ENCODE peak calls at places on chromosomes 5 and 9, in ten cellular contexts. One of them, this sample, is unnamed. For H3K27me3, the result is how much of the 10 kb centered on the place peaks cover.

GRCh38 chr9:127739614-127740322 is 4.7 kb upstream of the TOR2A start:
- DNase-seq in prostate gland: peak
- DNase-seq in AG04450: no peak
- DNase-seq in fibroblast of lung: no peak
- DNase-seq in aorta: no peak
- DNase-seq in lower lobe of right lung: no peak
- DNase-seq in effector memory CD4-positive, alpha-beta T cell: no peak
- DNase-seq in colonic mucosa: no peak
- DNase-seq in stomach: no peak
- DNase-seq in heart left ventricle: peak
- DNase-seq in this sample: no peak

GRCh38 chr5:9473624-9474023 is 72.3 kb downstream of the SEMA5A start:
- DNase-seq in prostate gland: no peak
- DNase-seq in AG04450: no peak
- DNase-seq in fibroblast of lung: no peak
- DNase-seq in aorta: no peak
- DNase-seq in lower lobe of right lung: no peak
- DNase-seq in effector memory CD4-positive, alpha-beta T cell: no peak
- DNase-seq in colonic mucosa: no peak
- DNase-seq in stomach: no peak
- DNase-seq in heart left ventricle: no peak
- DNase-seq in this sample: no peak

GRCh38 chr5:162107591-162107990 is 40.0 kb downstream of the GABRG2 start:
- DNase-seq in prostate gland: no peak
- DNase-seq in AG04450: no peak
- DNase-seq in fibroblast of lung: no peak
- DNase-seq in aorta: no peak
- DNase-seq in lower lobe of right lung: no peak
- DNase-seq in effector memory CD4-positive, alpha-beta T cell: no peak
- DNase-seq in colonic mucosa: no peak
- DNase-seq in stomach: no peak
- DNase-seq in heart left ventricle: no peak
- DNase-seq in this sample: no peak

GRCh38 chr9:82552784-82553183 is 510.2 kb downstream of the RASEF start:
- DNase-seq in prostate gland: no peak
- DNase-seq in AG04450: no peak
- DNase-seq in fibroblast of lung: no peak
- DNase-seq in aorta: no peak
- DNase-seq in lower lobe of right lung: no peak
- DNase-seq in effector memory CD4-positive, alpha-beta T cell: no peak
- DNase-seq in colonic mucosa: no peak
- DNase-seq in stomach: no peak
- DNase-seq in heart left ventricle: no peak
- DNase-seq in this sample: no peak

GRCh38 chr9:137781906-137782585 is 95.5 kb upstream of the CACNA1B start:
- DNase-seq in prostate gland: no peak
- DNase-seq in AG04450: no peak
- DNase-seq in fibroblast of lung: no peak
- DNase-seq in aorta: no peak
- DNase-seq in lower lobe of right lung: no peak
- DNase-seq in effector memory CD4-positive, alpha-beta T cell: no peak
- DNase-seq in colonic mucosa: no peak
- DNase-seq in stomach: no peak
- DNase-seq in heart left ventricle: no peak
- DNase-seq in this sample: no peak

GRCh38 chr9:110179734-110180133 is 28.2 kb downstream of the C9orf152 start:
- DNase-seq in prostate gland: no peak
- DNase-seq in AG04450: peak
- DNase-seq in fibroblast of lung: peak
- DNase-seq in aorta: no peak
- DNase-seq in lower lobe of right lung: no peak
- DNase-seq in effector memory CD4-positive, alpha-beta T cell: no peak
- DNase-seq in colonic mucosa: no peak
- DNase-seq in stomach: no peak
- DNase-seq in heart left ventricle: no peak
- DNase-seq in this sample: no peak

GRCh38 chr9:80932947-80933346 is 756.4 kb downstream of the TLE1 start:
- DNase-seq in prostate gland: peak
- DNase-seq in AG04450: no peak
- DNase-seq in fibroblast of lung: no peak
- DNase-seq in aorta: no peak
- DNase-seq in lower lobe of right lung: no peak
- DNase-seq in effector memory CD4-positive, alpha-beta T cell: no peak
- DNase-seq in colonic mucosa: no peak
- DNase-seq in stomach: no peak
- DNase-seq in heart left ventricle: no peak
- DNase-seq in this sample: no peak

GRCh38 chr5:15501057-15501791 is 1.2 kb downstream of the FBXL7 start:
- DNase-seq in prostate gland: peak
- DNase-seq in AG04450: no peak
- DNase-seq in fibroblast of lung: peak
- DNase-seq in aorta: peak
- DNase-seq in lower lobe of right lung: no peak
- DNase-seq in effector memory CD4-positive, alpha-beta T cell: no peak
- DNase-seq in colonic mucosa: peak
- DNase-seq in stomach: no peak
- DNase-seq in heart left ventricle: peak
- DNase-seq in this sample: no peak

GRCh38 chr5:173341911-173342535 is 13.8 kb upstream of the STC2 start:
- DNase-seq in prostate gland: no peak
- DNase-seq in AG04450: no peak
- DNase-seq in fibroblast of lung: no peak
- DNase-seq in aorta: no peak
- DNase-seq in lower lobe of right lung: no peak
- DNase-seq in effector memory CD4-positive, alpha-beta T cell: no peak
- DNase-seq in colonic mucosa: no peak
- DNase-seq in stomach: no peak
- DNase-seq in heart left ventricle: no peak
- DNase-seq in this sample: no peak

GRCh38 chr9:129816501-129817435 is 7.2 kb downstream of the TOR1A start:
- DNase-seq in prostate gland: no peak
- DNase-seq in AG04450: no peak
- DNase-seq in fibroblast of lung: no peak
- DNase-seq in aorta: no peak
- DNase-seq in lower lobe of right lung: peak
- DNase-seq in effector memory CD4-positive, alpha-beta T cell: no peak
- DNase-seq in colonic mucosa: no peak
- DNase-seq in stomach: no peak
- DNase-seq in heart left ventricle: no peak
- DNase-seq in this sample: no peak

GRCh38 chr5:106634375-106634774 is 1036.4 kb downstream of the EFNA5 start:
- DNase-seq in prostate gland: no peak
- DNase-seq in AG04450: no peak
- DNase-seq in fibroblast of lung: no peak
- DNase-seq in aorta: no peak
- DNase-seq in lower lobe of right lung: no peak
- DNase-seq in effector memory CD4-positive, alpha-beta T cell: no peak
- DNase-seq in colonic mucosa: no peak
- DNase-seq in stomach: no peak
- DNase-seq in heart left ventricle: no peak
- DNase-seq in this sample: no peak

GRCh38 chr5:132459983-132460834 is 30.4 kb downstream of the IRF1 start:
- DNase-seq in prostate gland: no peak
- DNase-seq in AG04450: no peak
- DNase-seq in fibroblast of lung: no peak
- DNase-seq in aorta: peak
- DNase-seq in lower lobe of right lung: peak
- DNase-seq in effector memory CD4-positive, alpha-beta T cell: no peak
- DNase-seq in colonic mucosa: no peak
- DNase-seq in stomach: peak
- DNase-seq in heart left ventricle: peak
- DNase-seq in this sample: no peak

GRCh38 chr5:93355691-93356090 is 225.3 kb downstream of the NR2F1-AS1 start:
- DNase-seq in prostate gland: no peak
- DNase-seq in AG04450: no peak
- DNase-seq in fibroblast of lung: no peak
- DNase-seq in aorta: no peak
- DNase-seq in lower lobe of right lung: no peak
- DNase-seq in effector memory CD4-positive, alpha-beta T cell: no peak
- DNase-seq in colonic mucosa: no peak
- DNase-seq in stomach: no peak
- DNase-seq in heart left ventricle: no peak
- DNase-seq in this sample: no peak

GRCh38 chr5:175443514-175444059 is 395 bp downstream of the DRD1 start:
- DNase-seq in prostate gland: no peak
- DNase-seq in AG04450: no peak
- DNase-seq in fibroblast of lung: peak
- DNase-seq in aorta: no peak
- DNase-seq in lower lobe of right lung: no peak
- DNase-seq in effector memory CD4-positive, alpha-beta T cell: no peak
- DNase-seq in colonic mucosa: no peak
- DNase-seq in stomach: no peak
- DNase-seq in heart left ventricle: no peak
- DNase-seq in this sample: no peak

GRCh38 chr5:17222679-17223078 is 5.2 kb downstream of the BASP1 start:
- DNase-seq in prostate gland: no peak
- DNase-seq in AG04450: no peak
- DNase-seq in fibroblast of lung: no peak
- DNase-seq in aorta: no peak
- DNase-seq in lower lobe of right lung: no peak
- DNase-seq in effector memory CD4-positive, alpha-beta T cell: no peak
- DNase-seq in colonic mucosa: no peak
- DNase-seq in stomach: no peak
- DNase-seq in heart left ventricle: no peak
- DNase-seq in this sample: no peak

GRCh38 chr5:55363861-55364260 is 56.1 kb downstream of the MTREX start:
- DNase-seq in prostate gland: no peak
- DNase-seq in AG04450: no peak
- DNase-seq in fibroblast of lung: no peak
- DNase-seq in aorta: no peak
- DNase-seq in lower lobe of right lung: no peak
- DNase-seq in effector memory CD4-positive, alpha-beta T cell: no peak
- DNase-seq in colonic mucosa: no peak
- DNase-seq in stomach: no peak
- DNase-seq in heart left ventricle: no peak
- DNase-seq in this sample: no peak

DNA sequence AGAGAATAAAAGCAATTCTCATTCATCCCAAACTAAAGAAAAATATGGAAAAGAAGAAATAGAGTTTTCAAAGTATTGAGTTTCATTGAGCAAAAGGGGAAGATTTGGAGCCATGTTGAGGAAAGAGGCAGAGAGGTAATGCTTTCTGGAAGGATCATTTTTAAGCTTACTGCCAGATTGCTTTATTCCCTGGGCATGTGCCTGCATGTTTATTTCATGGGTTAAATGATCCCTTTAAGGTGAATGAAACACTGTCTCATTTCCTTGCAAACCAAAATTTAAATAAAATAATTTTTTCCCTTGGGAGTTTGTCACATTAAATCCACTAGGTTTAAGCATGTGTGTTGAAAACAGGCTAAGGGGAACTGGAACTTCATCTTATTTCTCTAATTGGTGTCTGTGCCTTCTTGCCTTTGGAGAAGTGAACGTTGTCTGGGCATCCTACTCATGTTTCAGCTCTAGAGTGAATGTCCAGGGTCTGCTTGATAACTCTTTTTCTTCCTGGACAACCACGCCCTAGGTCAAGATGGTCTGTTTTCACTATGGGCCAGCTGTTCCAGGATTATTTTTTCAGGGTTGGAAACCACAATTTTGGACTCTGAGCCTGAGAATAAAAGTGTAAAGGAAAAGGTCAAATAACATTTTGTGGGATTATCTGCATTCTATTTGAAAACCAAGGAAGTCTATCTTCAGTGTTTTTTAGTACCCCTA is 114.1 kb upstream of the ELL2 start:
- DNase-seq in prostate gland: no peak
- DNase-seq in AG04450: no peak
- DNase-seq in fibroblast of lung: peak
- DNase-seq in aorta: no peak
- DNase-seq in lower lobe of right lung: no peak
- DNase-seq in effector memory CD4-positive, alpha-beta T cell: no peak
- DNase-seq in colonic mucosa: no peak
- DNase-seq in stomach: no peak
- DNase-seq in heart left ventricle: no peak
- DNase-seq in this sample: no peak
- H3K27ac ChIP-seq in prostate gland: no peak
- H3K27ac ChIP-seq in AG04450: no peak
- H3K27ac ChIP-seq in fibroblast of lung: no peak
- H3K27ac ChIP-seq in aorta: no peak
- H3K27ac ChIP-seq in lower lobe of right lung: no peak
- H3K27ac ChIP-seq in effector memory CD4-positive, alpha-beta T cell: no peak
- H3K27ac ChIP-seq in colonic mucosa: no peak
- H3K27ac ChIP-seq in stomach: no peak
- H3K27ac ChIP-seq in heart left ventricle: no peak
- H3K27ac ChIP-seq in this sample: no peak

GRCh38 chr5:140737486-140737885 is 37.2 kb downstream of the ZMAT2 start:
- DNase-seq in prostate gland: no peak
- DNase-seq in AG04450: no peak
- DNase-seq in fibroblast of lung: no peak
- DNase-seq in aorta: no peak
- DNase-seq in lower lobe of right lung: no peak
- DNase-seq in effector memory CD4-positive, alpha-beta T cell: no peak
- DNase-seq in colonic mucosa: no peak
- DNase-seq in stomach: no peak
- DNase-seq in heart left ventricle: no peak
- DNase-seq in this sample: no peak

GRCh38 chr5:140734354-140734753 is 34.1 kb downstream of the ZMAT2 start:
- DNase-seq in prostate gland: no peak
- DNase-seq in AG04450: no peak
- DNase-seq in fibroblast of lung: no peak
- DNase-seq in aorta: no peak
- DNase-seq in lower lobe of right lung: no peak
- DNase-seq in effector memory CD4-positive, alpha-beta T cell: no peak
- DNase-seq in colonic mucosa: no peak
- DNase-seq in stomach: no peak
- DNase-seq in heart left ventricle: no peak
- DNase-seq in this sample: no peak
- H3K27me3 ChIP-seq in prostate gland: under half
- H3K27me3 ChIP-seq in AG04450: under half
- H3K27me3 ChIP-seq in fibroblast of lung: under half
- H3K27me3 ChIP-seq in aorta: under half
- H3K27me3 ChIP-seq in lower lobe of right lung: under half
- H3K27me3 ChIP-seq in effector memory CD4-positive, alpha-beta T cell: under half
- H3K27me3 ChIP-seq in colonic mucosa: under half
- H3K27me3 ChIP-seq in stomach: under half
- H3K27me3 ChIP-seq in heart left ventricle: under half
- H3K27me3 ChIP-seq in this sample: under half

DNA sequence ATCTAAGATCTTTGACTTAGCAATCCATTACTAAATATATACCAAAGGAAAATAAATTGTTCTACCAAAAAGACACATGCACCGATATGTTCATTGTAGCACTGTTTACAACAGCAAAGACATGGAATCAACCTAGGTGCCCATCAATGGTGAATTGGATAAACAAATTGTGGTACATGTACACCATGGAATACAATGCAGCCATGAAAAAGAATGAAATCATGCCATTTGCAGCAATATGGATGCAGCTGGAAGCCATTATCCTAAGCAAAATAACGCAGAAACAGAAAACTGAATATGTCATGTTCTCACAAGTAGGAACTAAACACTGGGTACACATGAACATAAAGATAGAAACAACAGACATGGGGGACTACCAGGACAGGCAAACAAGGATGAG is 589.5 kb downstream of the IRX1 start:
- DNase-seq in prostate gland: no peak
- DNase-seq in AG04450: no peak
- DNase-seq in fibroblast of lung: no peak
- DNase-seq in aorta: no peak
- DNase-seq in lower lobe of right lung: no peak
- DNase-seq in effector memory CD4-positive, alpha-beta T cell: no peak
- DNase-seq in colonic mucosa: no peak
- DNase-seq in stomach: no peak
- DNase-seq in heart left ventricle: no peak
- DNase-seq in this sample: no peak
- H3K27ac ChIP-seq in prostate gland: no peak
- H3K27ac ChIP-seq in AG04450: no peak
- H3K27ac ChIP-seq in fibroblast of lung: no peak
- H3K27ac ChIP-seq in aorta: no peak
- H3K27ac ChIP-seq in lower lobe of right lung: no peak
- H3K27ac ChIP-seq in effector memory CD4-positive, alpha-beta T cell: no peak
- H3K27ac ChIP-seq in colonic mucosa: no peak
- H3K27ac ChIP-seq in stomach: no peak
- H3K27ac ChIP-seq in heart left ventricle: no peak
- H3K27ac ChIP-seq in this sample: no peak

GRCh38 chr5:157817928-157818327 is 41.0 kb downstream of the CLINT1 start:
- DNase-seq in prostate gland: no peak
- DNase-seq in AG04450: no peak
- DNase-seq in fibroblast of lung: no peak
- DNase-seq in aorta: no peak
- DNase-seq in lower lobe of right lung: no peak
- DNase-seq in effector memory CD4-positive, alpha-beta T cell: no peak
- DNase-seq in colonic mucosa: no peak
- DNase-seq in stomach: no peak
- DNase-seq in heart left ventricle: no peak
- DNase-seq in this sample: no peak
- H3K27me3 ChIP-seq in prostate gland: under half
- H3K27me3 ChIP-seq in AG04450: under half
- H3K27me3 ChIP-seq in fibroblast of lung: under half
- H3K27me3 ChIP-seq in aorta: under half
- H3K27me3 ChIP-seq in lower lobe of right lung: under half
- H3K27me3 ChIP-seq in effector memory CD4-positive, alpha-beta T cell: under half
- H3K27me3 ChIP-seq in colonic mucosa: under half
- H3K27me3 ChIP-seq in stomach: under half
- H3K27me3 ChIP-seq in heart left ventricle: under half
- H3K27me3 ChIP-seq in this sample: under half

This sample was measured in thyroid gland.